ENCODE peak calls at places on chromosome X, in four cellular contexts. J is pancreas, P is PC-3, L is right atrium auricular region. U is an unnamed sample. For H3K4me1, the result is how much of the 10 kb centered on the place peaks cover.

GRCh38 chrX:1393871-1394615 is 2.1 kb upstream of the SLC25A6 start:
- DNase-seq in P (no peak), J (no peak), L (no peak), U (no peak)

GRCh38 chrX:139826065-139827044 is 106.5 kb downstream of the ATP11C start:
- DNase-seq in J (no peak), P (peak), L (no peak), U (peak)

GRCh38 chrX:20500949-20501348 is 234.2 kb upstream of the RPS6KA3 start:
- DNase-seq in L (no peak), J (no peak), P (no peak), U (no peak)

GRCh38 chrX:105646592-105647372 is 175.6 kb upstream of the NRK start:
- DNase-seq in P (no peak), L (no peak), J (no peak), U (no peak)

GRCh38 chrX:69298466-69299140 is 133.3 kb upstream of the PJA1 start:
- DNase-seq in J (no peak), P (no peak), L (no peak), U (no peak)

GRCh38 chrX:47174846-47175587 is 18.6 kb upstream of the UBA1 start:
- DNase-seq in J (no peak), P (no peak), L (no peak), U (no peak)

GRCh38 chrX:18075603-18076002 is 145.1 kb downstream of the BEND2 start:
- DNase-seq in P (no peak), L (no peak), J (no peak), U (no peak)

GRCh38 chrX:23752740-23753435 is 9.8 kb upstream of the ACOT9 start:
- DNase-seq in J (no peak), P (peak), L (no peak), U (no peak)

GRCh38 chrX:68894513-68895338 is 65.9 kb downstream of the EFNB1 start:
- DNase-seq in P (peak), J (peak), L (peak), U (peak)

GRCh38 chrX:50704360-50704759 is 109.6 kb downstream of the SHROOM4 start:
- DNase-seq in J (no peak), L (no peak), P (no peak), U (no peak)

GRCh38 chrX:136850441-136851175 is 29.9 kb downstream of the RBMX start:
- DNase-seq in P (no peak), J (no peak), L (no peak), U (no peak)

GRCh38 chrX:107324493-107325310 is 118.3 kb downstream of the DNAAF6 start:
- DNase-seq in L (no peak), P (peak), J (peak), U (no peak)

GRCh38 chrX:25011589-25012432 is 4.0 kb downstream of the ARX start:
- DNase-seq in L (no peak), J (no peak), P (no peak), U (no peak)

GRCh38 chrX:131405497-131405896 is 116.4 kb upstream of the IGSF1 start:
- DNase-seq in L (no peak), P (peak), J (no peak), U (no peak)

GRCh38 chrX:25650216-25650615 is 487.9 kb upstream of the MAGEB18 start:
- DNase-seq in P (no peak), L (no peak), J (no peak), U (no peak)

GRCh38 chrX:66731398-66731797 is 92.5 kb upstream of the EDA2R start:
- DNase-seq in L (no peak), J (no peak), P (peak), U (no peak)

GRCh38 chrX:68833855-68834331 is 5.1 kb downstream of the EFNB1 start:
- DNase-seq in L (peak), P (peak), J (no peak), U (no peak)

GRCh38 chrX:21929209-21929608 is 11.3 kb upstream of the SMS start:
- DNase-seq in L (no peak), P (no peak), J (no peak), U (no peak)

DNA sequence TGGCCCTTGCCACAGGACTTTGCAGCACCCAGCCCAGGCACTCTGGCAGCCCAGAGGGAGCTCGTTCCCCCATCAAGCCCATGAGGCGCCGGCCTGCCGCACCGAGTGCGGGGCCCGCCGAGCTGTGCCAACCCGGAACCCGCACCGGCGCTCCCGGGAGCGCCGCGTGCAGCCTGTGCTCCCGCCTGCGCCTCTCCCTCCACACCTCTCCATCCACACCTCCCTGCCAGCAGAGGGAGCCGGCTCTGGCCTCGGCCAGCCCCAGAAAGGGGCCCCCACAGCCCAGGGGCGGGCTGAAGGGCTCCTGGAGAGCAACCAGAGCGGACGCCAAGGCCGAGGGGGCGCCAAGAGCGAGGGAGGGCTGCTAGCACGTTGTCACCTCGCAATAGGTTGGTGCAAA is 268.8 kb downstream of the MID1IP1 start:
- DNase-seq in P (no peak), J (no peak), L (no peak), U (no peak)
- TF ChIP-seq CTCF in P (no peak), J (no peak), L (no peak), U (no peak)

GRCh38 chrX:9606971-9607370 is 142.1 kb downstream of the TBL1X start:
- DNase-seq in P (no peak), J (no peak), L (no peak), U (no peak)

GRCh38 chrX:9604111-9604907 is 139.5 kb downstream of the TBL1X start:
- DNase-seq in L (peak), P (no peak), J (no peak), U (no peak)

GRCh38 chrX:9605484-9605883 is 140.6 kb downstream of the TBL1X start:
- DNase-seq in L (no peak), P (no peak), J (no peak), U (no peak)

GRCh38 chrX:9609987-9610386 is 145.1 kb downstream of the TBL1X start:
- DNase-seq in J (no peak), P (no peak), L (no peak), U (no peak)

GRCh38 chrX:9604908-9605306 is 140.0 kb downstream of the TBL1X start:
- DNase-seq in P (no peak), L (no peak), J (no peak), U (no peak)
- H3K4me3 ChIP-seq in P (no peak), L (no peak), J (no peak), U (no peak)

DNA sequence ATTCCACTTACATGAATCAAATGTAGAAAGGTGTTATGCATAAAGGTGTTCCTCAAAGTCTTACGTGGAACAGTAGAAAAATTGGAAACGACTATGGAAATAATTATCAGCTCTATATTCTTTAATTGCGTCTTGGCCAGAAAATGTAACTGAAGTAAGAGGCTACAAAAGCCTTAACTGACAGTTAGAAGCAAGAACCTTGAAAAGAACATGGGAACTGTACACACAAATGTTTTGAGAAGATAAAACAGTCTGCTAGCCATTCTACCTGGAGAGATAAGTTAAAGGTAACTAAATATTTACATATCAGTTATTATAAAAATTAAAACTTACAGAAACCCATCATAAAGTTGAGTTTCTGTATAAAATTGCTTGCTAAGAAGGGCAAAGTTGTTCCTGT is 172.0 kb upstream of the FTHL17 start:
- DNase-seq in J (no peak), P (no peak), L (no peak), U (no peak)
- H3K4me1 ChIP-seq in J (under half), P (under half), L (under half), U (under half)

GRCh38 chrX:114626323-114626722 is 42.4 kb downstream of the HTR2C start:
- DNase-seq in L (no peak), J (no peak), P (peak), U (no peak)
- TF ChIP-seq CTCF in L (peak), J (no peak), P (peak), U (no peak)

GRCh38 chrX:117977521-117977920 is 139.1 kb downstream of the KLHL13 start:
- DNase-seq in P (no peak), L (no peak), J (no peak), U (no peak)

GRCh38 chrX:117969337-117969736 is 147.3 kb downstream of the KLHL13 start:
- DNase-seq in J (no peak), P (peak), L (no peak), U (no peak)

GRCh38 chrX:117973175-117974075 is 143.2 kb downstream of the KLHL13 start:
- DNase-seq in J (no peak), L (no peak), P (no peak), U (no peak)

GRCh38 chrX:117969782-117970181 is 146.8 kb downstream of the KLHL13 start:
- DNase-seq in L (no peak), P (no peak), J (no peak), U (no peak)

DNA sequence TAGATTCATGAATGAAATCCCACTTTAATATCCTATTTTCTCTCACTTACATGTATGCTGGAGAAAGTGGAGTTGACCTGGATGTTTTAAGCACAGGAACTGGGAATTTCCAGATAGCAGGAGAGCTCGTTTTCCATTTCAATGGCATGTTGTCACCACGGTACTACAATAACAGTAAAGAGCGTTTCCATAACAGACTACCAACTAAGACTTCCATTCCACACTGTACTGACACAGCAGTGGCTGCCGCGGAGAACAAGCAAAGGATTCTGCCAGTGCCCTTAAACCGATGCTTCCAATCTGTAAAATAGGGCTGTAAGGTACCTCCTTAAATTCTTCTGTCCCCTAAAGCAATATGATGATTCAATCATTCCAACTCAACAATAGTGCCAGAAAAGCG is 143.9 kb downstream of the KLHL13 start:
- DNase-seq in P (no peak), L (no peak), J (no peak), U (no peak)
- H3K4me3 ChIP-seq in P (no peak), L (peak), J (no peak), U (no peak)

GRCh38 chrX:150696836-150697235 is 3.6 kb downstream of the MTMR1 start:
- DNase-seq in L (no peak), J (no peak), P (no peak), U (no peak)
- H3K4me1 ChIP-seq in L (under half), J (under half), P (under half), U (under half)

GRCh38 chrX:70970482-70970999 is 39.6 kb upstream of the SLC7A3 start:
- DNase-seq in L (no peak), P (peak), J (no peak), U (no peak)
- TF ChIP-seq CTCF in L (peak), P (peak), J (no peak), U (peak)

GRCh38 chrX:134184936-134185335 is 52.0 kb upstream of the CCDC160 start:
- DNase-seq in L (no peak), J (no peak), P (no peak), U (no peak)

GRCh38 chrX:134181261-134181660 is 55.7 kb upstream of the CCDC160 start:
- DNase-seq in J (no peak), P (no peak), L (no peak), U (no peak)

GRCh38 chrX:134183665-134184064 is 53.3 kb upstream of the CCDC160 start:
- DNase-seq in L (no peak), J (no peak), P (no peak), U (no peak)

GRCh38 chrX:134191276-134191675 is 45.7 kb upstream of the CCDC160 start:
- DNase-seq in P (no peak), L (no peak), J (no peak), U (no peak)

DNA sequence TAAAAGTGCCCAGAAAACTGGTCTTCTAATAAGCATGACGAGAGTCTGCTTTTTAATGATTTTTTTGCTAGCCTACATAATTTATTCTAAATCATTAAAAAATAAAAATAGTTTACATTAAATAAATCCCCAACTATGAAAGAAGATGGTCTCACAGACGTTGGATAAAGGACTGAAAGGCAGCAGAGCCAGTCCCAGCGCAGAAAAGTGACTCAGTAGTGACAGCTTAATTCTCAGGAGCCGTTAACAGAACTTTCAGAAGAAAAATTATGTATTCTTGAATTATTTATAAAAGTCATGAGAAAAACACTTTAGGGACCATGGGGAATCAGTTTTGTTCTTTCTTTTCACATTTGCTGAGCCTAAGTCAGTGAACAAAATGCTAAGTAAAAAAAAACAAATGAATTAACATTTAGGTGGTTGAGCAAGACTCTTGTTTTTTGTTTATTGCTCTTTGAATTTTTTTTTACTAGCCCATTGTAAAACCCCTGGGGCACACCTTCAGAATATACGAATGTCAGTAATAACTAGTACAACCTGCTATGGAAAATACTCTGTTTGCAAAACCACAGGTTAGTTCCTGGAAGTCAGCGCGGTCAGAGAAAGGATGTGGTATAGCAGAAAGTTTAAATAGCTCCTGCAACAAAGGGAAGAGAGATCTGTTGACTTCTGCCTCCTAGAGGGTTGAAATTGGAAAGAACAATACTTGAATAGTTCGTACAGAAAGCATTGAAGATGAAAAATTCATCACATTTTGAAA is 50.4 kb upstream of the CCDC160 start:
- DNase-seq in J (no peak), L (no peak), P (peak), U (no peak)
- H3K4me3 ChIP-seq in J (no peak), L (no peak), P (no peak), U (no peak)

U was measured in prostate gland.